ENCODE peak calls at places on chromosomes 2 and 18, in seven cellular contexts. One of them, this sample, is unnamed.

GRCh38 chr2:38323623-38324022 is 53.5 kb downstream of the ATL2 start:
- DNase-seq in GM20000: no peak
- DNase-seq in choroid plexus epithelial cell: no peak
- DNase-seq in glutamatergic neuron: no peak
- DNase-seq in IMR-90: no peak
- DNase-seq in heart right ventricle: no peak
- DNase-seq in cardiac muscle cell: no peak
- DNase-seq in this sample: no peak

GRCh38 chr2:3300224-3300623 is 77.4 kb downstream of the EIPR1 start:
- DNase-seq in GM20000: no peak
- DNase-seq in choroid plexus epithelial cell: no peak
- DNase-seq in glutamatergic neuron: no peak
- DNase-seq in IMR-90: no peak
- DNase-seq in heart right ventricle: no peak
- DNase-seq in cardiac muscle cell: no peak
- DNase-seq in this sample: no peak

GRCh38 chr18:37253424-37254255 is 312.0 kb downstream of the CELF4 start:
- DNase-seq in GM20000: peak; percentile 72
- DNase-seq in choroid plexus epithelial cell: no peak
- DNase-seq in glutamatergic neuron: peak; percentile 72
- DNase-seq in IMR-90: no peak
- DNase-seq in heart right ventricle: no peak
- DNase-seq in cardiac muscle cell: peak; percentile 13
- DNase-seq in this sample: peak; percentile 78

GRCh38 chr2:216936954-216937357 is 77.1 kb upstream of the TNP1 start:
- DNase-seq in GM20000: no peak
- DNase-seq in choroid plexus epithelial cell: no peak
- DNase-seq in glutamatergic neuron: no peak
- DNase-seq in IMR-90: no peak
- DNase-seq in heart right ventricle: peak; percentile 51
- DNase-seq in cardiac muscle cell: no peak
- DNase-seq in this sample: no peak

GRCh38 chr18:69216390-69216789 is 184.3 kb upstream of the DOK6 start:
- DNase-seq in GM20000: no peak
- DNase-seq in choroid plexus epithelial cell: no peak
- DNase-seq in glutamatergic neuron: no peak
- DNase-seq in IMR-90: no peak
- DNase-seq in heart right ventricle: no peak
- DNase-seq in cardiac muscle cell: no peak
- DNase-seq in this sample: no peak

GRCh38 chr2:239319261-239319661 is 81.6 kb downstream of the HDAC4 start:
- DNase-seq in GM20000: no peak
- DNase-seq in choroid plexus epithelial cell: peak; percentile 76
- DNase-seq in glutamatergic neuron: no peak
- DNase-seq in IMR-90: peak; percentile 18
- DNase-seq in heart right ventricle: peak; percentile 45
- DNase-seq in cardiac muscle cell: no peak
- DNase-seq in this sample: no peak

GRCh38 chr2:176755537-176756135 is 457.0 kb upstream of the HNRNPA3 start:
- DNase-seq in GM20000: no peak
- DNase-seq in choroid plexus epithelial cell: no peak
- DNase-seq in glutamatergic neuron: no peak
- DNase-seq in IMR-90: no peak
- DNase-seq in heart right ventricle: no peak
- DNase-seq in cardiac muscle cell: no peak
- DNase-seq in this sample: no peak

GRCh38 chr18:7626922-7627440 is 59.9 kb downstream of the PTPRM start:
- DNase-seq in GM20000: no peak
- DNase-seq in choroid plexus epithelial cell: peak; percentile 81
- DNase-seq in glutamatergic neuron: no peak
- DNase-seq in IMR-90: peak; percentile 80
- DNase-seq in heart right ventricle: peak; percentile 34
- DNase-seq in cardiac muscle cell: peak; percentile 56
- DNase-seq in this sample: no peak

GRCh38 chr2:69033427-69034095 is 20.6 kb downstream of the ANTXR1 start:
- DNase-seq in GM20000: no peak
- DNase-seq in choroid plexus epithelial cell: peak; percentile 61
- DNase-seq in glutamatergic neuron: no peak
- DNase-seq in IMR-90: peak; percentile 51
- DNase-seq in heart right ventricle: no peak
- DNase-seq in cardiac muscle cell: no peak
- DNase-seq in this sample: no peak

GRCh38 chr2:88658890-88659881 is 31.9 kb upstream of the EIF2AK3 start:
- DNase-seq in GM20000: no peak
- DNase-seq in choroid plexus epithelial cell: peak; percentile 76
- DNase-seq in glutamatergic neuron: peak; percentile 49
- DNase-seq in IMR-90: peak; percentile 71
- DNase-seq in heart right ventricle: peak; percentile 54
- DNase-seq in cardiac muscle cell: peak; percentile 60
- DNase-seq in this sample: no peak

GRCh38 chr2:1833046-1833445 is 88.7 kb upstream of the PXDN start:
- DNase-seq in GM20000: no peak
- DNase-seq in choroid plexus epithelial cell: no peak
- DNase-seq in glutamatergic neuron: no peak
- DNase-seq in IMR-90: no peak
- DNase-seq in heart right ventricle: no peak
- DNase-seq in cardiac muscle cell: no peak
- DNase-seq in this sample: no peak

GRCh38 chr2:29014811-29015414 is 33.8 kb downstream of the TOGARAM2 start:
- DNase-seq in GM20000: peak; percentile 68
- DNase-seq in choroid plexus epithelial cell: peak; percentile 89
- DNase-seq in glutamatergic neuron: no peak
- DNase-seq in IMR-90: peak; percentile 57
- DNase-seq in heart right ventricle: peak; percentile 63
- DNase-seq in cardiac muscle cell: peak; percentile 67
- DNase-seq in this sample: no peak

GRCh38 chr2:175698076-175698475 is 304.0 kb downstream of the LNPK start:
- DNase-seq in GM20000: no peak
- DNase-seq in choroid plexus epithelial cell: no peak
- DNase-seq in glutamatergic neuron: no peak
- DNase-seq in IMR-90: no peak
- DNase-seq in heart right ventricle: no peak
- DNase-seq in cardiac muscle cell: no peak
- DNase-seq in this sample: no peak

GRCh38 chr2:217035967-217036366 is 176.1 kb upstream of the TNP1 start:
- DNase-seq in GM20000: no peak
- DNase-seq in choroid plexus epithelial cell: peak; percentile 60
- DNase-seq in glutamatergic neuron: peak; percentile 40
- DNase-seq in IMR-90: no peak
- DNase-seq in heart right ventricle: peak; percentile 74
- DNase-seq in cardiac muscle cell: peak; percentile 19
- DNase-seq in this sample: no peak

GRCh38 chr18:58313491-58314032 is 269.5 kb downstream of the NEDD4L start:
- DNase-seq in GM20000: no peak
- DNase-seq in choroid plexus epithelial cell: no peak
- DNase-seq in glutamatergic neuron: no peak
- DNase-seq in IMR-90: no peak
- DNase-seq in heart right ventricle: no peak
- DNase-seq in cardiac muscle cell: no peak
- DNase-seq in this sample: no peak

GRCh38 chr18:68956650-68957049 is 158.8 kb downstream of the CCDC102B start:
- DNase-seq in GM20000: no peak
- DNase-seq in choroid plexus epithelial cell: no peak
- DNase-seq in glutamatergic neuron: no peak
- DNase-seq in IMR-90: no peak
- DNase-seq in heart right ventricle: no peak
- DNase-seq in cardiac muscle cell: no peak
- DNase-seq in this sample: no peak

GRCh38 chr2:65922794-65923193 is 490.4 kb upstream of the SPRED2 start:
- DNase-seq in GM20000: no peak
- DNase-seq in choroid plexus epithelial cell: no peak
- DNase-seq in glutamatergic neuron: no peak
- DNase-seq in IMR-90: no peak
- DNase-seq in heart right ventricle: no peak
- DNase-seq in cardiac muscle cell: peak; percentile 6
- DNase-seq in this sample: no peak

GRCh38 chr2:64023485-64024258 is 4.4 kb upstream of the VPS54 start:
- DNase-seq in GM20000: no peak
- DNase-seq in choroid plexus epithelial cell: no peak
- DNase-seq in glutamatergic neuron: no peak
- DNase-seq in IMR-90: no peak
- DNase-seq in heart right ventricle: no peak
- DNase-seq in cardiac muscle cell: no peak
- DNase-seq in this sample: no peak

DNA sequence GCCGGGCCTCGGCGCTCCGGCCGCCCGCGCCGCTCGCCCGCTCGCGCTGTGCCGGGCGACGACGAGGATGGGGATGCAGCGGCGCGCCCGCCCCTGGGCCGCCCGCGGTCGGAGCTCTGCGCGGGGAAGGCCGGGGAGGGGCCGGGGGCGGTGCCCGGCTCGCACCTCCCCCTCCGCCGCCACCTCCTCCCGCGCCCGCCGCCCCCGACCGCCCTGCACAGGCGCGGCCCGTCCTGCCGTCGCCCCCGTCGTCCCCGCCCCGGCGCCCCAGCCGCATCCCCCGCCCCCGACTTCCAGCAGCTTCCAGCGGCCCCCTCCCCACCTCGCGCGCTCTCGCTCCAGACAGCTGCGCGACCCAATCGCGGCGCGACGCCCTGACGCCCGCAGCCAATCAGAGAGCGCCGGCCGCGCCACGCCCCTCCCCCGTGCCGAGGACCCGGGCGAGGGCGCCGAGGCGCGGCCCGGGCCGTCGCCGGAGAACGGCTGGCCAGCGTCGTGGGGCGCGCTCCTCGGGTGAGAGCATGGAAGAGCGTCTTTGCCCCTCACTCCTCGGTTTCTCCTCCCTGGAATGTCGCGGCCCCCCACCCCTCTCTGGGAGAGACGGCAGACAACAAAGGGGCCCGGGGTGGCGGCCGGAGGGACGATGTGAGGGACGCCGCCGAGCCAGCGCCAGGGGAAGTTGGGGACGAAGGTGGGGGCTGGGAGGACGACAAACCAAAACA is at the start of gene MBOAT2:
- DNase-seq in GM20000: peak; percentile 97
- DNase-seq in choroid plexus epithelial cell: peak; percentile 94
- DNase-seq in glutamatergic neuron: peak; percentile 96
- DNase-seq in IMR-90: peak; percentile 89
- DNase-seq in heart right ventricle: peak; percentile 86
- DNase-seq in cardiac muscle cell: peak; percentile 97
- DNase-seq in this sample: peak; percentile 93
- TF ChIP-seq CTCF in GM20000: no peak
- TF ChIP-seq CTCF in choroid plexus epithelial cell: no peak
- TF ChIP-seq CTCF in glutamatergic neuron: no peak
- TF ChIP-seq CTCF in IMR-90: no peak
- TF ChIP-seq CTCF in heart right ventricle: no peak
- TF ChIP-seq CTCF in cardiac muscle cell: no peak
- TF ChIP-seq CTCF in this sample: no peak

DNA sequence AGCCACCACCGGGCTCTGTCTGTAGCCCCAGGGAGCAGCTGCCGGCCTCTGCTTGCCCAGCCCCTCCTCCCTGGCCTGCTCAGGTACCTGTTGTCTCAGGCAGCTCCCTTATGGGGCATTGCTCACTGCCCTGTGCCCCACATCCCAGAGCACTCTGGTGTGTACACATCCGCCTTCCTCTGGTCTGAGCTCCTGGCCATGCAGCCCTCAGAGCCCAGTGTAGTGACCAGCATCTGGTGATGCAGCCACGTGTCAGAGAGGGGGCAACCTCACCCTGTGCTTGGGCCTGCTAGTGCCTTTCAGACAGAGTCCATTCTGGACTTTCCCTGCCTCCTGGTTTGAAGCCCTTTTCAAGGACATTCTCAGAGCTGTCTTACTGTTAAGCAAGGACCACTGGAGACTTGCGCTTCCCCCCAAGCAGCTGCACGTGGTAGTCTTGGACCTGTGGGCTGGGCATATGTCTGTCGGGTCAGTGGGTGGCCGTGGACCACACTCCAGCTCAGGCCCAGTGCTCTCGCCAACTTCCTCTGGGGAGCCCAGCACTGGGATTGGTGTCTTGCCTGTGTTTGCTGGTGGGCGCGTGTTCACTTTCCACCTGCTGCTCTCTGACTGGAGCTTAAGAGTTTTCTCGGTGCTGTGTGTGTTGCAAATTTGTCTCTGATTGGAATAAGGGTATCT is 30.7 kb downstream of the DGKD start:
- DNase-seq in GM20000: no peak
- DNase-seq in choroid plexus epithelial cell: no peak
- DNase-seq in glutamatergic neuron: no peak
- DNase-seq in IMR-90: no peak
- DNase-seq in heart right ventricle: no peak
- DNase-seq in cardiac muscle cell: no peak
- DNase-seq in this sample: no peak
- TF ChIP-seq CTCF in GM20000: no peak
- TF ChIP-seq CTCF in choroid plexus epithelial cell: no peak
- TF ChIP-seq CTCF in glutamatergic neuron: no peak
- TF ChIP-seq CTCF in IMR-90: no peak
- TF ChIP-seq CTCF in heart right ventricle: no peak
- TF ChIP-seq CTCF in cardiac muscle cell: no peak
- TF ChIP-seq CTCF in this sample: no peak

DNA sequence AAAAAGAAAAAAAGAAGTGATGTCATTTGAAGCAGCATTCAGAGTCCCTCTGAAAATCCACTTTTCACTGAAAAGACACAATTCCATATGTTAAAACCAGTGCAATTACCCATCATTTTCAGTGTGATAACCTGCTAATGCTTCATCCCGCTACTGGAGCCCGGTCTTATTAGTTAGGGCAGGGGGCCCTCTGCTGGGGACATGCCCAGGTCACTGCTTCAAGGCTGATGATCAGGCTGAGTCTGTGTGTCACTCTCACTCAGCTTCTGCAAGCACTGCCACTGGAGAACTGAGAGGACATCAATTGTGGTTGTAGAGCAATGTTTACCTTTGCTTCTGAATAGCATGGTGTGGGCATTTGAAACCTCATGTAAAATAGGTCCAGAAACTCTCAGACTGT is 49.1 kb upstream of the NXPH2 start:
- DNase-seq in GM20000: peak; percentile 22
- DNase-seq in choroid plexus epithelial cell: peak; percentile 34
- DNase-seq in glutamatergic neuron: peak; percentile 78
- DNase-seq in IMR-90: peak; percentile 4
- DNase-seq in heart right ventricle: no peak
- DNase-seq in cardiac muscle cell: peak; percentile 37
- DNase-seq in this sample: peak; percentile 7
- TF ChIP-seq CTCF in GM20000: peak; percentile 27
- TF ChIP-seq CTCF in choroid plexus epithelial cell: peak; percentile 47
- TF ChIP-seq CTCF in glutamatergic neuron: no peak
- TF ChIP-seq CTCF in IMR-90: peak; percentile 21
- TF ChIP-seq CTCF in heart right ventricle: peak; percentile 34
- TF ChIP-seq CTCF in cardiac muscle cell: peak; percentile 41
- TF ChIP-seq CTCF in this sample: peak; percentile 28

DNA sequence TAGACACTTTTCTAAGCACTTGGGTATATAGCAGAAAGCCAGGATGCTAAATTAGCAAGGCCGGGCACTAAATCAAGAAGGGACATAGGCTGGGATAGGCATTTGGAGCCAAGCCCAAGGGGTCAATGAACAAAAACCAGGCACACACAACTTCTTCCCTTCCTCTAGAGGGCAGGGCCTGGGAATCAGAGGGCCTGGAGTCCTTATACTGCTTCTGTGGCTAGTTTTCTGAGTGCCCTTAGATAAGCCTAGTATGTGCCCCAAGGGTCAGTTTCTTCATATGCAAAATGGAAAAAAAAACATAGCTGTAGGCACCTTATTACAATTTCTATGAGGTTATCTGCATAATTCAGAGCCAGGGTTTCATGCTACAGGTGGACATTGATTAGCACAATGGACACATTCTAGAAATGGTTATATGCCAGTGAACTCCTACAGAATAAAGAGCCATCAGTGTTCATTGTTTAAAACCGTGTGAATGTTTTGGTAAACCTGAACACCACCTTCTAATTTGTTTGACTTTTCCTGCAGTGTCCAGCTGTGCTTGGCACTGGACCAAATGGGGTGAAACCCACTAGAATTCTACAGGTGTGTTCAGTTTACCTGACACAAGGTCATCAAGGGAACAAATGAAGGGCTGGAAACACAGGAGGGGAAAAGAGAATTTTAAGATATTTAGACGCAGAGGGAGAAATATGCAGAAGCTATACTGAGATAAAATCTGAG is 49.6 kb downstream of the PAX8 start:
- DNase-seq in GM20000: no peak
- DNase-seq in choroid plexus epithelial cell: no peak
- DNase-seq in glutamatergic neuron: no peak
- DNase-seq in IMR-90: no peak
- DNase-seq in heart right ventricle: no peak
- DNase-seq in cardiac muscle cell: no peak
- DNase-seq in this sample: no peak
- TF ChIP-seq CTCF in GM20000: no peak
- TF ChIP-seq CTCF in choroid plexus epithelial cell: no peak
- TF ChIP-seq CTCF in glutamatergic neuron: no peak
- TF ChIP-seq CTCF in IMR-90: no peak
- TF ChIP-seq CTCF in heart right ventricle: no peak
- TF ChIP-seq CTCF in cardiac muscle cell: no peak
- TF ChIP-seq CTCF in this sample: no peak